ENCODE peak calls at places on chromosomes 4 and X, in ten cellular contexts. D, I, H, U, B, E, Q, G, P and L are unnamed samples.
A peak's percentile ranks its signal among the peaks of the same experiment; 100 is the strongest.

GRCh38 chrX:2859197-2859797 is 30.6 kb downstream of the GYG2 start:
- DNase-seq in D (no peak), I (no peak), H (no peak), U (no peak), B (no peak), E (no peak), Q (no peak), G (no peak), P (no peak), L (no peak)

GRCh38 chr4:26441771-26442170 is 48.5 kb downstream of the CCKAR start:
- DNase-seq in D (no peak), I (no peak), H (no peak), U (no peak), B (no peak), E (no peak), Q (no peak), G (no peak), P (no peak), L (no peak)

GRCh38 chr4:85952518-85952917 is 407.3 kb downstream of the MAPK10 start:
- DNase-seq in D (peak; percentile 59), I (no peak), H (no peak), U (peak; percentile 64), B (peak; percentile 67), E (no peak), Q (no peak), G (no peak), P (no peak), L (no peak)

GRCh38 chr4:5992171-5993062 is 25.8 kb downstream of the C4orf50 start:
- DNase-seq in D (no peak), I (peak; percentile 40), H (no peak), U (no peak), B (no peak), E (no peak), Q (peak; percentile 7), G (no peak), P (no peak), L (no peak)

GRCh38 chr4:10204401-10205058 is 87.9 kb upstream of the WDR1 start:
- DNase-seq in D (peak; percentile 95), I (no peak), H (no peak), U (no peak), B (no peak), E (no peak), Q (no peak), G (no peak), P (no peak), L (no peak)

GRCh38 chr4:70681730-70682129 is 6.6 kb upstream of the UTP3 start:
- DNase-seq in D (no peak), I (no peak), H (no peak), U (no peak), B (no peak), E (no peak), Q (no peak), G (no peak), P (no peak), L (no peak)

GRCh38 chr4:171954650-171955049 is 141.4 kb downstream of the GALNTL6 start:
- DNase-seq in D (no peak), I (no peak), H (no peak), U (no peak), B (no peak), E (no peak), Q (no peak), G (no peak), P (no peak), L (no peak)

GRCh38 chrX:145816607-145817298 is 876 bp upstream of the SLITRK2 start:
- DNase-seq in D (no peak), I (no peak), H (no peak), U (no peak), B (no peak), E (no peak), Q (no peak), G (no peak), P (no peak), L (no peak)

GRCh38 chrX:112211459-112211858 is 128.9 kb upstream of the TRPC5 start:
- DNase-seq in D (no peak), I (no peak), H (no peak), U (peak; percentile 54), B (no peak), E (no peak), Q (no peak), G (no peak), P (no peak), L (no peak)

GRCh38 chrX:154409222-154409871 is at the start of gene DNASE1L1:
- DNase-seq in D (peak; percentile 89), I (peak; percentile 90), H (peak; percentile 93), U (peak; percentile 82), B (peak; percentile 80), E (peak; percentile 95), Q (no peak), G (peak; percentile 70), P (peak; percentile 90), L (no peak)

GRCh38 chrX:155662297-155662696 is 49.5 kb upstream of the TMLHE start:
- DNase-seq in D (no peak), I (no peak), H (no peak), U (no peak), B (no peak), E (no peak), Q (no peak), G (no peak), P (no peak), L (no peak)

GRCh38 chr4:173536808-173537429 is 6.9 kb upstream of the HAND2 start:
- DNase-seq in D (no peak), I (no peak), H (no peak), U (no peak), B (no peak), E (no peak), Q (no peak), G (no peak), P (no peak), L (peak; percentile 23)

GRCh38 chr4:177281544-177281943 is 28.1 kb upstream of the NEIL3 start:
- DNase-seq in D (no peak), I (no peak), H (no peak), U (peak; percentile 10), B (no peak), E (no peak), Q (no peak), G (no peak), P (no peak), L (no peak)

GRCh38 chrX:43969504-43970501 is 3.4 kb downstream of the NDP start:
- DNase-seq in D (peak; percentile 41), I (no peak), H (no peak), U (peak; percentile 65), B (peak; percentile 56), E (no peak), Q (no peak), G (no peak), P (no peak), L (no peak)

GRCh38 chrX:81114757-81115156 is 87.0 kb downstream of the HMGN5 start:
- DNase-seq in D (no peak), I (no peak), H (no peak), U (no peak), B (no peak), E (no peak), Q (no peak), G (no peak), P (no peak), L (no peak)
- TF ChIP-seq CTCF in D (no peak), I (no peak), H (no peak), U (no peak), B (no peak), E (no peak), Q (no peak), G (no peak), P (no peak), L (no peak)

GRCh38 chrX:57156397-57157049 is 19.3 kb upstream of the SPIN2A start:
- DNase-seq in D (peak; percentile 15), I (no peak), H (no peak), U (peak; percentile 11), B (peak; percentile 40), E (no peak), Q (peak; percentile 14), G (no peak), P (peak; percentile 37), L (no peak)
- TF ChIP-seq CTCF in D (peak; percentile 62), I (no peak), H (no peak), U (peak; percentile 27), B (peak; percentile 49), E (no peak), Q (peak; percentile 59), G (no peak), P (no peak), L (peak; percentile 61)

GRCh38 chr4:29131304-29131703 is 1588.9 kb upstream of the PCDH7 start:
- DNase-seq in D (no peak), I (no peak), H (no peak), U (no peak), B (no peak), E (no peak), Q (no peak), G (no peak), P (no peak), L (no peak)
- TF ChIP-seq CTCF in D (peak; percentile 53), I (no peak), H (no peak), U (no peak), B (no peak), E (no peak), Q (no peak), G (no peak), P (no peak), L (no peak)

GRCh38 chr4:2932951-2933565 is 30.1 kb downstream of the NOP14 start:
- DNase-seq in D (no peak), I (no peak), H (peak; percentile 36), U (no peak), B (no peak), E (no peak), Q (no peak), G (peak; percentile 51), P (peak; percentile 38), L (no peak)

GRCh38 chr4:2930821-2931764 is 32.1 kb downstream of the NOP14 start:
- DNase-seq in D (no peak), I (peak; percentile 74), H (peak; percentile 52), U (no peak), B (no peak), E (peak; percentile 81), Q (no peak), G (peak; percentile 86), P (peak; percentile 86), L (no peak)

GRCh38 chr4:2933566-2934076 is 29.6 kb downstream of the NOP14 start:
- DNase-seq in D (no peak), I (peak; percentile 83), H (peak; percentile 34), U (no peak), B (no peak), E (no peak), Q (no peak), G (peak; percentile 65), P (no peak), L (no peak)

GRCh38 chr4:2932561-2932950 is 30.6 kb downstream of the NOP14 start:
- DNase-seq in D (no peak), I (peak; percentile 71), H (peak; percentile 23), U (no peak), B (no peak), E (peak; percentile 82), Q (no peak), G (peak; percentile 51), P (peak; percentile 26), L (no peak)

GRCh38 chr4:2931765-2932560 is 31.2 kb downstream of the NOP14 start:
- DNase-seq in D (no peak), I (peak; percentile 74), H (peak; percentile 49), U (no peak), B (no peak), E (peak; percentile 96), Q (no peak), G (peak; percentile 68), P (peak; percentile 60), L (no peak)
- TF ChIP-seq CTCF in D (no peak), I (no peak), H (no peak), U (no peak), B (no peak), E (peak; percentile 15), Q (peak; percentile 38), G (no peak), P (no peak), L (no peak)